ENCODE peak calls at places on chromosomes 4 and X, in six cellular contexts. M, J, W, U, X and Y are unnamed samples.

GRCh38 chr4:75598390-75598789 is 31.9 kb downstream of the CDKL2 start:
- DNase-seq in M (no peak), J (no peak), W (no peak), U (no peak), X (peak; percentile 25), Y (no peak)

GRCh38 chrX:28697732-28698131 is 110.5 kb downstream of the IL1RAPL1 start:
- DNase-seq in M (no peak), J (no peak), W (no peak), U (no peak), X (no peak), Y (no peak)

GRCh38 chrX:134236690-134237362 is at the start of gene CCDC160:
- DNase-seq in M (no peak), J (peak; percentile 85), W (peak; percentile 25), U (peak; percentile 57), X (no peak), Y (peak; percentile 75)

GRCh38 chr4:54368861-54369260 is 139.8 kb downstream of the PDGFRA start:
- DNase-seq in M (no peak), J (no peak), W (no peak), U (no peak), X (no peak), Y (no peak)

GRCh38 chr4:185987976-185988627 is 80.9 kb upstream of the TLR3 start:
- DNase-seq in M (no peak), J (no peak), W (no peak), U (no peak), X (no peak), Y (no peak)

GRCh38 chr4:55706526-55706925 is 70.4 kb upstream of the NMU start:
- DNase-seq in M (no peak), J (no peak), W (no peak), U (no peak), X (no peak), Y (no peak)

GRCh38 chrX:107123750-107124149 is 5.1 kb upstream of the RBM41 start:
- DNase-seq in M (no peak), J (no peak), W (no peak), U (no peak), X (no peak), Y (no peak)

GRCh38 chrX:42094208-42094607 is 170.9 kb upstream of the CASK start:
- DNase-seq in M (peak; percentile 5), J (no peak), W (no peak), U (no peak), X (no peak), Y (no peak)

GRCh38 chr4:88017516-88018302 is 10.3 kb downstream of the PKD2 start:
- DNase-seq in M (no peak), J (no peak), W (no peak), U (no peak), X (peak; percentile 88), Y (no peak)

GRCh38 chrX:8737883-8738282 is 5.9 kb upstream of the ANOS1 start:
- DNase-seq in M (no peak), J (no peak), W (no peak), U (no peak), X (no peak), Y (no peak)

GRCh38 chr4:64584981-64585557 is 175.8 kb upstream of the TECRL start:
- DNase-seq in M (peak; percentile 57), J (no peak), W (no peak), U (peak; percentile 13), X (no peak), Y (no peak)

GRCh38 chr4:118280501-118281218 is 72.1 kb downstream of the PRSS12 start:
- DNase-seq in M (peak; percentile 67), J (peak; percentile 28), W (peak; percentile 68), U (peak; percentile 15), X (no peak), Y (peak; percentile 58)

GRCh38 chr4:116866116-116866515 is 219.3 kb downstream of the TRAM1L1 start:
- DNase-seq in M (no peak), J (no peak), W (no peak), U (no peak), X (no peak), Y (no peak)